ENCODE peak calls at places on chromosomes 13 and 19, in six cellular contexts. S is AG08396; N is T-cell; R is effector memory CD4-positive, alpha-beta T cell; Q is iris pigment epithelial cell; W is SK-N-SH. U is an unnamed sample.

GRCh38 chr13:110758195-110758594 is 44.7 kb downstream of the ING1 start:
- DNase-seq in W (no peak), N (no peak), Q (peak), R (no peak), S (no peak), U (no peak)

GRCh38 chr19:35555301-35556005 is 8.0 kb downstream of the ATP4A start:
- DNase-seq in R (no peak), Q (peak), W (peak), N (no peak), S (peak), U (no peak)

GRCh38 chr13:35378939-35379338 is 97.5 kb downstream of the MAB21L1 start:
- DNase-seq in W (no peak), Q (peak), S (no peak), N (no peak), R (no peak), U (no peak)

GRCh38 chr13:48909088-48909389 is 66.7 kb upstream of the FNDC3A start:
- DNase-seq in N (no peak), Q (no peak), W (no peak), S (no peak), R (no peak), U (no peak)

GRCh38 chr13:39835253-39835652 is 179.8 kb downstream of the COG6 start:
- DNase-seq in S (no peak), W (no peak), N (no peak), Q (peak), R (no peak), U (no peak)

GRCh38 chr13:110944121-110944967 is 29.5 kb upstream of the ANKRD10 start:
- DNase-seq in N (no peak), Q (peak), S (peak), R (no peak), W (peak), U (no peak)

GRCh38 chr13:36345438-36346221 is 564 bp downstream of the SPART start:
- DNase-seq in R (peak), N (peak), Q (peak), W (no peak), S (peak), U (peak)

GRCh38 chr19:16462757-16463250 is 9.0 kb downstream of the EPS15L1 start:
- DNase-seq in W (no peak), R (no peak), S (no peak), Q (no peak), N (no peak), U (no peak)

GRCh38 chr19:53019684-53020083 is 6.0 kb downstream of the ERVV-1 start:
- DNase-seq in R (no peak), S (no peak), N (no peak), Q (peak), W (no peak), U (no peak)

GRCh38 chr19:17327654-17328516 is 6.8 kb downstream of the ANO8 start:
- DNase-seq in R (peak), W (peak), S (no peak), N (peak), Q (no peak), U (no peak)

GRCh38 chr19:19381007-19381926 is 24.2 kb upstream of the GATAD2A start:
- DNase-seq in R (no peak), S (no peak), N (no peak), W (no peak), Q (no peak), U (no peak)

GRCh38 chr13:33207616-33207964 is 78.0 kb downstream of the STARD13 start:
- DNase-seq in R (no peak), W (no peak), S (peak), N (no peak), Q (peak), U (no peak)

GRCh38 chr19:13492128-13492527 is 14.2 kb downstream of the CACNA1A start:
- DNase-seq in W (no peak), R (no peak), Q (peak), N (no peak), S (peak), U (no peak)

GRCh38 chr19:30293051-30293785 is 79.0 kb upstream of the ZNF536 start:
- DNase-seq in N (no peak), W (no peak), R (no peak), Q (no peak), S (no peak), U (no peak)

GRCh38 chr13:51761638-51762350 is 42.2 kb downstream of the DHRS12 start:
- DNase-seq in R (no peak), Q (no peak), N (no peak), S (peak), W (no peak), U (no peak)

GRCh38 chr13:109297628-109298027 is 488.8 kb downstream of the IRS2 start:
- DNase-seq in N (no peak), W (peak), Q (peak), R (no peak), S (peak), U (no peak)

GRCh38 chr13:67048793-67049150 is 181.4 kb downstream of the PCDH9 start:
- DNase-seq in W (no peak), N (no peak), S (no peak), R (no peak), Q (peak), U (no peak)

GRCh38 chr13:98300956-98301641 is 124.0 kb upstream of the RNF113B start:
- DNase-seq in R (no peak), W (no peak), S (peak), N (no peak), Q (peak), U (no peak)

GRCh38 chr19:40596608-40597328 is 4.4 kb upstream of the LTBP4 start:
- DNase-seq in N (no peak), Q (peak), R (no peak), S (peak), W (peak), U (no peak)

GRCh38 chr19:34336781-34337271 is 28.2 kb upstream of the GPI start:
- DNase-seq in R (peak), N (peak), Q (peak), W (peak), S (no peak), U (peak)

GRCh38 chr13:112892759-112893569 is 76.0 kb upstream of the MCF2L start:
- DNase-seq in S (no peak), W (no peak), N (no peak), Q (no peak), R (no peak), U (no peak)

GRCh38 chr19:38142176-38143035 is 81.6 kb downstream of the DPF1 start:
- DNase-seq in W (peak), Q (peak), R (no peak), N (peak), S (peak), U (peak)

GRCh38 chr19:11024259-11024658 is 63.4 kb downstream of the SMARCA4 start:
- DNase-seq in S (peak), N (no peak), R (no peak), W (no peak), Q (no peak), U (no peak)

GRCh38 chr19:54462713-54463530 is 656 bp downstream of the LENG9 start:
- DNase-seq in N (peak), R (peak), W (peak), S (peak), Q (peak), U (peak)

GRCh38 chr13:45807520-45808099 is 43.9 kb downstream of the SIAH3 start:
- DNase-seq in N (no peak), S (peak), W (peak), R (no peak), Q (peak), U (no peak)

GRCh38 chr19:33998739-33999345 is 173.5 kb upstream of the LSM14A start:
- DNase-seq in Q (peak), N (no peak), R (no peak), S (no peak), W (peak), U (no peak)

GRCh38 chr19:57099199-57099661 is 20.6 kb upstream of the USP29 start:
- DNase-seq in N (peak), R (peak), S (peak), W (peak), Q (peak), U (peak)

GRCh38 chr13:77896536-77896935 is 22.1 kb downstream of the EDNRB start:
- DNase-seq in R (no peak), N (no peak), S (no peak), W (no peak), Q (no peak), U (no peak)

U was measured in effector memory CD8-positive, alpha-beta T cell.